ENCODE peak calls at places on chromosomes 3 and 15, in five cellular contexts. A is transverse colon, K is GF-D8, Y is HAP-1, I is NCI-H187. M is an unnamed sample.

GRCh38 chr15:64901914-64902313 is 9.8 kb upstream of the ANKDD1A start:
- DNase-seq in A (no peak), K (no peak), I (no peak), Y (no peak), M (no peak)

GRCh38 chr3:143416229-143416628 is 296.7 kb downstream of the CHST2 start:
- DNase-seq in I (no peak), Y (no peak), A (no peak), K (no peak), M (no peak)

GRCh38 chr3:194661374-194661773 is 10.6 kb downstream of the LSG1 start:
- DNase-seq in I (no peak), K (peak), Y (no peak), A (no peak), M (no peak)

GRCh38 chr15:57263520-57263919 is 112.8 kb upstream of the CGNL1 start:
- DNase-seq in K (no peak), A (no peak), Y (no peak), I (no peak), M (no peak)

GRCh38 chr3:133797396-133798105 is 8.1 kb upstream of the SRPRB start:
- DNase-seq in Y (no peak), K (no peak), I (no peak), A (no peak), M (no peak)

GRCh38 chr3:187747506-187747905 is 2.2 kb upstream of the BCL6 start:
- DNase-seq in A (no peak), I (no peak), Y (no peak), K (no peak), M (no peak)

GRCh38 chr3:69197455-69197854 is 75.1 kb upstream of the LMOD3 start:
- DNase-seq in K (no peak), Y (no peak), I (no peak), A (no peak), M (no peak)

GRCh38 chr15:96067677-96068076 is 262.8 kb upstream of the NR2F2 start:
- DNase-seq in K (no peak), A (no peak), I (no peak), Y (no peak), M (no peak)

GRCh38 chr3:140441006-140441405 is 236.9 kb upstream of the TRIM42 start:
- DNase-seq in A (no peak), K (no peak), Y (no peak), I (no peak), M (no peak)

GRCh38 chr15:62090988-62091387 is 24.2 kb downstream of the C2CD4A start:
- DNase-seq in K (no peak), I (no peak), Y (no peak), A (no peak), M (no peak)

GRCh38 chr15:71254503-71254902 is 139.2 kb downstream of the THSD4 start:
- DNase-seq in K (no peak), Y (no peak), I (no peak), A (no peak), M (no peak)

GRCh38 chr3:16290827-16291196 is 25.8 kb downstream of the OXNAD1 start:
- DNase-seq in K (peak), A (no peak), Y (no peak), I (no peak), M (no peak)

GRCh38 chr3:123194552-123194951 is 7.2 kb upstream of the SEC22A start:
- DNase-seq in A (peak), Y (peak), I (no peak), K (no peak), M (no peak)

GRCh38 chr15:48477795-48478360 is 146.6 kb downstream of the DUT start:
- DNase-seq in I (no peak), A (no peak), K (no peak), Y (no peak), M (no peak)

GRCh38 chr3:126932188-126932931 is 50.6 kb upstream of the PLXNA1 start:
- DNase-seq in K (no peak), A (no peak), Y (no peak), I (no peak), M (peak)

GRCh38 chr15:33076937-33077336 is 117.6 kb downstream of the FMN1 start:
- DNase-seq in Y (no peak), A (no peak), I (no peak), K (no peak), M (no peak)

GRCh38 chr3:191460360-191460759 is 603 bp upstream of the PYDC2 start:
- DNase-seq in I (no peak), K (no peak), A (no peak), Y (no peak), M (no peak)

GRCh38 chr3:172415323-172415722 is 32.9 kb downstream of the GHSR start:
- DNase-seq in Y (no peak), I (no peak), K (no peak), A (no peak), M (no peak)

GRCh38 chr3:28326458-28326926 is 22.0 kb upstream of the ZCWPW2 start:
- DNase-seq in I (no peak), K (peak), A (peak), Y (no peak), M (no peak)

GRCh38 chr15:31328425-31328998 is 1.9 kb downstream of the KLF13 start:
- DNase-seq in K (no peak), A (no peak), Y (no peak), I (no peak), M (no peak)

GRCh38 chr3:38283810-38284775 is 2.0 kb downstream of the SLC22A14 start:
- DNase-seq in I (no peak), A (no peak), K (no peak), Y (no peak), M (no peak)

GRCh38 chr3:195122261-195122660 is 148.7 kb downstream of the XXYLT1 start:
- DNase-seq in A (no peak), K (no peak), Y (no peak), I (no peak), M (no peak)

GRCh38 chr3:104831076-104831475 is 535.6 kb upstream of the ALCAM start:
- DNase-seq in A (no peak), I (no peak), K (no peak), Y (no peak), M (no peak)

GRCh38 chr3:64685331-64685799 is 2.4 kb downstream of the ADAMTS9 start:
- DNase-seq in Y (no peak), A (peak), K (no peak), I (no peak), M (peak)

M was measured in prostate gland.